ENCODE peak calls at places on chromosome 22, in four cellular contexts. T is prostate gland, E is stomach, G is transverse colon. Q is an unnamed sample.

GRCh38 chr22:44199164-44199563 is 18.4 kb downstream of the PARVG start:
- DNase-seq in T (no peak), E (no peak), G (no peak), Q (peak)

GRCh38 chr22:39290724-39291161 is 28.7 kb downstream of the RPL3 start:
- DNase-seq in T (peak), E (peak), G (no peak), Q (peak)

GRCh38 chr22:30020511-30020910 is 59.8 kb upstream of the HORMAD2 start:
- DNase-seq in T (no peak), E (no peak), G (no peak), Q (no peak)

GRCh38 chr22:46777609-46777970 is 15.1 kb downstream of the TBC1D22A start:
- DNase-seq in T (no peak), E (peak), G (no peak), Q (no peak)

GRCh38 chr22:35739642-35740041 is 22.0 kb downstream of the APOL5 start:
- DNase-seq in T (no peak), E (peak), G (no peak), Q (no peak)

GRCh38 chr22:45077286-45077685 is 67.5 kb upstream of the PHF21B start:
- DNase-seq in T (no peak), E (no peak), G (no peak), Q (no peak)

GRCh38 chr22:23401111-23401909 is 178.8 kb downstream of the IGLL1 start:
- DNase-seq in T (no peak), E (no peak), G (no peak), Q (peak)

GRCh38 chr22:45512363-45512762 is 9.7 kb downstream of the FBLN1 start:
- DNase-seq in T (no peak), E (no peak), G (no peak), Q (no peak)

GRCh38 chr22:45226681-45227186 is 14.0 kb downstream of the KIAA0930 start:
- DNase-seq in T (no peak), E (peak), G (no peak), Q (no peak)

GRCh38 chr22:39214383-39215069 is 30.3 kb downstream of the PDGFB start:
- DNase-seq in T (peak), E (no peak), G (no peak), Q (peak)

GRCh38 chr22:25154686-25154999 is 45.0 kb upstream of the CRYBB3 start:
- DNase-seq in T (no peak), E (no peak), G (no peak), Q (no peak)

GRCh38 chr22:48802576-48802975 is 1025.1 kb downstream of the BRD1 start:
- DNase-seq in T (no peak), E (no peak), G (no peak), Q (peak)

GRCh38 chr22:19859861-19860510 is 5.3 kb upstream of the GNB1L start:
- DNase-seq in T (no peak), E (no peak), G (no peak), Q (no peak)

GRCh38 chr22:44023404-44024287 is 456 bp upstream of the PARVB start:
- DNase-seq in T (no peak), E (peak), G (peak), Q (no peak)

GRCh38 chr22:24040946-24041345 is 29.8 kb downstream of the CABIN1 start:
- DNase-seq in T (no peak), E (peak), G (no peak), Q (no peak)

GRCh38 chr22:25357606-25358420 is 138.4 kb downstream of the CRYBB2 start:
- DNase-seq in T (no peak), E (no peak), G (no peak), Q (peak)

GRCh38 chr22:23070418-23071162 is at the start of gene GNAZ:
- DNase-seq in T (no peak), E (no peak), G (no peak), Q (peak)

GRCh38 chr22:38879102-38879729 is 7.2 kb upstream of the CBX6 start:
- DNase-seq in T (no peak), E (no peak), G (no peak), Q (no peak)

GRCh38 chr22:45103756-45104155 is 60.0 kb upstream of the NUP50 start:
- DNase-seq in T (no peak), E (no peak), G (no peak), Q (no peak)

GRCh38 chr22:19759994-19760651 is 455 bp upstream of the TBX1 start:
- DNase-seq in T (no peak), E (no peak), G (no peak), Q (no peak)

GRCh38 chr22:28034760-28035401 is 115.8 kb upstream of the PITPNB start:
- DNase-seq in T (peak), E (peak), G (peak), Q (no peak)

GRCh38 chr22:39396156-39396796 is 3.3 kb upstream of the TAB1 start:
- DNase-seq in T (no peak), E (no peak), G (no peak), Q (no peak)

GRCh38 chr22:25030636-25031035 is 78.1 kb downstream of the KIAA1671 start:
- DNase-seq in T (no peak), E (no peak), G (no peak), Q (peak)

GRCh38 chr22:48628891-48629559 is 1198.6 kb downstream of the BRD1 start:
- DNase-seq in T (no peak), E (no peak), G (no peak), Q (no peak)

GRCh38 chr22:30452861-30453260 is 19.0 kb downstream of the SEC14L3 start:
- DNase-seq in T (no peak), E (no peak), G (no peak), Q (no peak)

GRCh38 chr22:45551310-45552016 is 48.8 kb downstream of the FBLN1 start:
- DNase-seq in T (no peak), E (no peak), G (no peak), Q (no peak)

GRCh38 chr22:33274214-33274828 is 216.1 kb upstream of the SYN3 start:
- DNase-seq in T (no peak), E (no peak), G (peak), Q (no peak)

GRCh38 chr22:40031766-40032470 is 37.2 kb downstream of the FAM83F start:
- DNase-seq in T (no peak), E (no peak), G (no peak), Q (no peak)

GRCh38 chr22:27748355-27749168 is 53.0 kb downstream of the MN1 start:
- DNase-seq in T (no peak), E (no peak), G (no peak), Q (no peak)

GRCh38 chr22:47397673-47398072 is 635.2 kb downstream of the TBC1D22A start:
- DNase-seq in T (no peak), E (no peak), G (no peak), Q (peak)

GRCh38 chr22:45212992-45213751 is 27.5 kb downstream of the KIAA0930 start:
- DNase-seq in T (no peak), E (no peak), G (peak), Q (no peak)

GRCh38 chr22:29334696-29335344 is 19.3 kb upstream of the RASL10A start:
- DNase-seq in T (peak), E (no peak), G (no peak), Q (no peak)

GRCh38 chr22:39344046-39344390 is 5.8 kb upstream of the SYNGR1 start:
- DNase-seq in T (no peak), E (no peak), G (no peak), Q (no peak)

GRCh38 chr22:30301995-30302809 is 12.9 kb upstream of the CASTOR1 start:
- DNase-seq in T (no peak), E (peak), G (peak), Q (peak)

GRCh38 chr22:49163258-49163959 is 664.3 kb downstream of the BRD1 start:
- DNase-seq in T (no peak), E (no peak), G (no peak), Q (no peak)

GRCh38 chr22:42298746-42299145 is 28.3 kb upstream of the TCF20 start:
- DNase-seq in T (no peak), E (no peak), G (no peak), Q (no peak)

GRCh38 chr22:42301742-42302102 is 31.3 kb upstream of the TCF20 start:
- DNase-seq in T (no peak), E (no peak), G (no peak), Q (no peak)

GRCh38 chr22:42301072-42301741 is 30.8 kb upstream of the TCF20 start:
- DNase-seq in T (no peak), E (no peak), G (no peak), Q (no peak)

GRCh38 chr22:42299586-42300285 is 29.3 kb upstream of the TCF20 start:
- DNase-seq in T (no peak), E (peak), G (peak), Q (no peak)

GRCh38 chr22:42300286-42301071 is 30.0 kb upstream of the TCF20 start:
- DNase-seq in T (no peak), E (peak), G (peak), Q (no peak)
- TF ChIP-seq POLR2A in T (no peak), E (no peak), G (no peak), Q (no peak)

DNA sequence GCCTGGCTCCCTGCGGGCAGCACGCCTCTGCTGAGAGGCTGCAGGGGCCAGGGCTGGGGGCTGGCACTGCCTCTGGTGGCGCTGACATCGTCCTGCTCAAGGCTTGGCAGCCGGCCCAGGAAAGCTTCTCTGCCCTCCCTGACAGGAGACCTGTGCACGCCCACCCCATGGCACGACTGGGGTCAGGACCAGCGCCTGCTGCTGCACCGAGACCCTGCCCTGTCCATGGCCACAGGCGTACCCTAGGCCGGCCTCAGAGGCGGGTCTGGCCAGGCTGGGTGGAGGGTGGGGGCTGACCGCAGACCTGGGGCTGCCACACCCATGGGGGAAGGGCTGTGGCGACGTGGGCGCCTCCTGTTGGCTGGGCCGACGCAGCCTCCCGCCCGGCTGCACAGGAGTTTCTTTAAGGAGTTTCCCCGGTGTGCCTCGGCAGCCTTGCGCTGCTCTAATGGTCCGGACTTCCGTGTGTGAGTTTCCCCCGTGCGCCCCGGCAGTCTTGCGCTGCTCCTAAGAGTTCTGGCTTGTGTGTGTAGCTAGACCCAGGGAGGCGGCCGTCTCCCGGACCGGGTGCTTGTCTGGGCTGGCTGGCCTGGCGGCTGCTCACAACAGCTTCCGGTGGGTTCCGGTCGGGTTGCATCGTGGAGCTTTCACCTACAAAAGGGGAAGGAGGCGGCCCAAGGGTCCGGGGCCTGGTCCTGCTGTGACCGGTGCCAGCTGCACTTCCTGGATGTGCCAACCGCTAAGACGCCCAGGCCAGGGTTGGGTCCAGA is 4.7 kb downstream of the TRABD start:
- DNase-seq in T (peak), E (peak), G (peak), Q (peak)
- TF ChIP-seq CTCF in T (peak), E (no peak), G (peak), Q (peak)

GRCh38 chr22:37623075-37624016 is 14.7 kb downstream of the GGA1 start:
- DNase-seq in T (no peak), E (peak), G (peak), Q (no peak)
- TF ChIP-seq POLR2AphosphoS5 in T (no peak), E (no peak), G (no peak), Q (no peak)

GRCh38 chr22:31496007-31496734 is at the start of gene SFI1:
- DNase-seq in T (peak), E (peak), G (peak), Q (peak)
- TF ChIP-seq POLR2A in T (peak), E (no peak), G (peak), Q (no peak)

DNA sequence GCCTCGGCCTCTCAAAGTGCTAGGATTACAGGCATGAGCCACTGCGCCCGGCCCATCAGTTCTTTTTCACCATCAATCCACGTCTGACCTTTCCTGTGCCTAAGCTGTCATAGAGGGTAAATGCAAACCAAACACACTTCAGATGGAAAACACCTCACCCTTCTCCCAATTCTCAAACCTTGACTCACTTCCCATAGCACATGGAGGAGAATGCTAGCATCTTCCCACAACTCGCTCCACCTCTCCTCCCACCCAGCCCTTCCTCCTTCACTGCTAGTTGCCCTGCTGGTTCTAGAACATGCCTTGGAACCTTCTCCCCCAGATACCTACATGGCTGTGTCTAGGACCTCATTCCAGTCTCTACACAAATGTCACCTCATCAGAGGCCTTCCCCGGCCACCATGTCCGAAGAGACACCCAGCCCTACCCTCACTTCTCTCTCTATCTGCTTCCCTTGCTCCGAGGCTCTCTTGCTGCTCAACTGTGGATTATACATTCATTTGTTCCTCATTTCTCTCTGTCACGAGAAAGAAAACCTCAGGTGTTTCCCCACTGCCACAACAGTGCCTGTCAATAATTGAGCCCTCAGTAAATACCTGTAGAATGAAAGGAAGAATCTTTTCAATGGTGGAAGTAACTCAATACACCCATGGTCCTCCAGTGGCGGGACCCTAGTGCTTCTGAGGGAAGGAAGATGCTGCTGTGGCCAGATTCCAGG is 21.3 kb upstream of the NCF4 start:
- DNase-seq in T (no peak), E (no peak), G (no peak), Q (no peak)
- TF ChIP-seq CTCF in T (no peak), E (no peak), G (no peak), Q (no peak)

GRCh38 chr22:41288245-41288946 is 2.4 kb upstream of the RANGAP1 start:
- DNase-seq in T (peak), E (peak), G (peak), Q (no peak)
- TF ChIP-seq POLR2AphosphoS5 in T (peak), E (no peak), G (peak), Q (peak)

DNA sequence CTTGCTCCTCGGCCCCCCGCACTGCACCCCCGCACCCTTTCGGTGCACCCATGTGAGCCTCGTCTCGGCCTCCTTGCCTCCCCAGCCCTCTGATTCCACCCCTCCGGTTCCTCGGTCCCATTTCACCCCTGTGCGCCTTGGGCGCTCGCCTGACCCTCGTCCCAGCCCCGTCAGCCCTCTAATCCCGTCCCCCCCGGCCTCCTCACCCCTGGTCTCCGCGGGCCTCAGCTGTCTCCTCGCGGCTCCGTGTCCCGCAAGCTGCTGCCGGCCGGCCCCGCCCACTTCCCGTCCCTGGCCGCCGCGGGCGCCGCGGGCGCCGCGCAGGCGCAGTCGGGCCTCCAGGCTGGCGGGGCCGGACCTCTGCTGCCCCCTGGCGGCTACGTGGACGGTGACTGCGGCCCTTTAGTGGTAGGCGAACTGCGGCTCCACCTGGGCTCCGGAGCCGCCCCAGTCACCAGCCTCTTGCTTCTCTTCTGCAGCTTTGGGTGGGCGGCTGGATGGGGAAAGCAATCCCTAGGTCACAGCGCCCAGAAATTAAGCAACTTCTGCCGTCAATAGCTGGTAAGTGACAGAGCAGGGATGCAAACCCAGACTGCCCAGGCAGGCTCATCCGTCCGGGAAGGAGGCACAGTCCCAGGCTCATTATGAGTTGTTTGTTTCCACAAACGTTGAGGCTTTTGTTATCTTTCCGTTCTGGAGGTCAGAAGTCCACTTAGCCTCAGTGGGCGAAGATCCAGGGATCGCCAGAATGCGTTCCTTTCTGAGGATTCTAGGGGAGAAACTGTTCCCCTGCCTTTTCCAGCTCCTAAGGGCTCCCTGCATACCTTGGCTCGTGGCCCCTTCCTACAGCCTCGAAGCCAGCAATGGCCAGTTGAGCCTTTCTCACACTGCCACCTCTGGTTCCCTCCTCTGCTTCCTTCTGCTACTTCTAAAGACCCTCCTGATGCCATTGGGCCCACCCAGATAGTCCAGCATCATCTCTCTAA is at the start of gene PPM1F:
- DNase-seq in T (peak), E (peak), G (peak), Q (peak)
- TF ChIP-seq POLR2A in T (peak), E (no peak), G (no peak), Q (no peak)

GRCh38 chr22:31475778-31476177 is 13.9 kb downstream of the EIF4ENIF1 start:
- DNase-seq in T (no peak), E (no peak), G (no peak), Q (no peak)

GRCh38 chr22:31477329-31477728 is 12.3 kb downstream of the EIF4ENIF1 start:
- DNase-seq in T (no peak), E (no peak), G (no peak), Q (no peak)

GRCh38 chr22:31474743-31475142 is 14.9 kb downstream of the EIF4ENIF1 start:
- DNase-seq in T (no peak), E (no peak), G (no peak), Q (no peak)
- TF ChIP-seq CTCF in T (no peak), E (no peak), G (no peak), Q (no peak)

DNA sequence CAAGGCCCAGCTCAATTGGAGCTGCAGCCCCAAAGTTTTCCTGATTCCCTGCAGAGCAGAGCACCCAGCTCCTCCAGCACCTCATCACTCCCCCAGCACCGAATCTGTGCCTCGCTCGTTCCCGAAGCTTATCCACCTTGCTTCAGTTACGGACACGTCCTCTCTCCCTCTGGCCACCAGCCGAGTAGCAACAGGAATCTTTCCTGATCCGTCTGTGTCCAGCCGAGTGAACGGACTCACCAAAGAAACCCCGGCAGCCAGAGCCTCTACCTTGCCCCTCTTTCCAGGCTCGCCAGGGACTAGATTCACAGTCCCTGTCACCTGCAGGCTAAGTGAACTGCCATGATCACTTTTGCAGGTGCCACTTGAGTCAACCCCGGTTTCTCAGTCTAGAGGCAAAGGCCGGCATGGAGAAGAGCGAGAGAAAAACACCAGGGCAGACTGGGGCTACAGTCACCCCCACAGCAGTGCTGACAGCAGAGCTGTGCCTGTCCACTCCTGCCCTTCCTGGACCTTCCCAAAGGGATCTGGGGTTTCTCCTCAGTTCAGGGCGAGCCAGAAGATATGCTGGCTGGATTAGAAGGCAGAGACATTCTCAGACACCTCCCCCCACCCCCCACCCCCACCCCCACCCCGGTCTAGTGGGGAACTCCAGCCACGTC is 32.3 kb downstream of the BID start:
- DNase-seq in T (no peak), E (no peak), G (no peak), Q (no peak)
- TF ChIP-seq POLR2AphosphoS5 in T (no peak), E (no peak), G (no peak), Q (no peak)